ENCODE peak calls at places on chromosomes 12 and 14, in nine cellular contexts. M, J, Q, W, B, L, V, U and I are unnamed samples.

GRCh38 chr12:82383930-82384513 is 25.7 kb downstream of the METTL25 start:
- DNase-seq in W (no peak), B (peak; percentile 42), M (no peak), V (no peak), U (peak; percentile 29), Q (no peak), J (no peak), L (no peak), I (no peak)

GRCh38 chr12:95218164-95218851 is 701 bp downstream of the VEZT start:
- DNase-seq in J (no peak), U (no peak), M (no peak), B (peak; percentile 80), W (no peak), L (no peak), V (no peak), Q (no peak), I (no peak)

GRCh38 chr12:116456307-116456641 is 102.9 kb upstream of the MAP1LC3B2 start:
- DNase-seq in J (no peak), V (no peak), M (no peak), Q (no peak), L (no peak), U (no peak), B (peak; percentile 40), W (no peak), I (no peak)

GRCh38 chr12:109277255-109277898 is 31.7 kb downstream of the FOXN4 start:
- DNase-seq in Q (no peak), L (no peak), W (no peak), V (no peak), M (no peak), U (no peak), J (no peak), B (no peak), I (no peak)

GRCh38 chr12:117507547-117507946 is 146.1 kb upstream of the NOS1 start:
- DNase-seq in M (no peak), J (no peak), V (no peak), W (no peak), B (no peak), Q (no peak), U (no peak), L (peak; percentile 39), I (no peak)

GRCh38 chr14:99436247-99437180 is 44.1 kb downstream of the SETD3 start:
- DNase-seq in W (no peak), M (no peak), L (no peak), B (peak; percentile 28), U (no peak), V (no peak), Q (no peak), J (peak; percentile 50), I (no peak)

GRCh38 chr14:67820428-67820881 is 876 bp downstream of the RAD51B start:
- DNase-seq in V (no peak), L (no peak), Q (no peak), U (no peak), M (no peak), W (peak; percentile 29), J (peak; percentile 52), B (no peak), I (no peak)

GRCh38 chr12:131919051-131919347 is 10.1 kb upstream of the PUS1 start:
- DNase-seq in J (no peak), L (no peak), U (no peak), M (peak; percentile 60), W (no peak), Q (no peak), V (no peak), B (no peak), I (no peak)

GRCh38 chr12:1800646-1801284 is 19.6 kb upstream of the LRTM2 start:
- DNase-seq in W (peak; percentile 73), Q (peak; percentile 71), V (no peak), J (peak; percentile 18), B (no peak), M (peak; percentile 78), L (peak; percentile 52), U (peak; percentile 81), I (no peak)

GRCh38 chr14:58697927-58698641 is 60.3 kb downstream of the DACT1 start:
- DNase-seq in B (no peak), L (no peak), M (no peak), W (no peak), J (no peak), V (no peak), U (no peak), Q (no peak), I (no peak)

GRCh38 chr14:103613517-103613916 is 15.5 kb upstream of the KLC1 start:
- DNase-seq in U (no peak), V (no peak), W (no peak), B (no peak), J (no peak), M (no peak), Q (no peak), L (no peak), I (no peak)

GRCh38 chr14:101561145-101561896 is at the start of gene DIO3:
- DNase-seq in B (no peak), W (peak; percentile 92), U (peak; percentile 93), M (peak; percentile 70), V (peak; percentile 56), J (no peak), L (no peak), Q (peak; percentile 65), I (peak; percentile 66)

GRCh38 chr12:90211017-90211416 is 502.4 kb upstream of the ATP2B1 start:
- DNase-seq in M (no peak), V (no peak), J (no peak), W (no peak), Q (no peak), B (peak; percentile 57), L (no peak), U (no peak), I (no peak)

GRCh38 chr12:30457621-30458289 is 237.9 kb downstream of the IPO8 start:
- DNase-seq in W (no peak), V (no peak), J (no peak), Q (no peak), M (no peak), L (no peak), U (peak; percentile 39), B (peak; percentile 72), I (no peak)

GRCh38 chr12:128823916-128824839 is at the start of gene SLC15A4:
- DNase-seq in U (peak; percentile 97), B (peak; percentile 93), L (peak; percentile 97), W (peak; percentile 98), M (peak; percentile 99), V (peak; percentile 97), Q (peak; percentile 78), J (peak; percentile 98), I (peak; percentile 95)
- TF ChIP-seq CTCF in U (peak; percentile 22), B (peak; percentile 35), L (no peak), W (peak; percentile 40), M (no peak), V (no peak), Q (no peak), J (no peak), I (no peak)

GRCh38 chr12:124566181-124567034 is 1.0 kb downstream of the NCOR2 start:
- DNase-seq in J (peak; percentile 94), L (peak; percentile 88), W (peak; percentile 91), U (peak; percentile 94), B (peak; percentile 76), M (peak; percentile 96), V (peak; percentile 92), Q (peak; percentile 74), I (peak; percentile 72)
- TF ChIP-seq CTCF in J (peak; percentile 31), L (no peak), W (peak; percentile 25), U (no peak), B (no peak), M (no peak), V (no peak), Q (peak; percentile 24), I (no peak)

GRCh38 chr14:105144666-105145380 is 23.8 kb downstream of the JAG2 start:
- DNase-seq in V (peak; percentile 12), W (peak; percentile 26), B (no peak), L (no peak), J (no peak), M (peak; percentile 70), Q (no peak), U (no peak), I (no peak)
- TF ChIP-seq CTCF in V (no peak), W (peak; percentile 45), B (no peak), L (no peak), J (no peak), M (no peak), Q (no peak), U (no peak), I (no peak)

GRCh38 chr14:37172024-37172869 is at the start of gene SLC25A21:
- DNase-seq in V (peak; percentile 51), M (peak; percentile 87), B (peak; percentile 89), L (peak; percentile 77), U (peak; percentile 86), Q (peak; percentile 72), J (peak; percentile 68), W (peak; percentile 80), I (peak; percentile 72)
- TF ChIP-seq CTCF in V (no peak), M (no peak), B (peak; percentile 15), L (no peak), U (no peak), Q (no peak), J (no peak), W (no peak), I (no peak)

GRCh38 chr14:82855912-82856381 is 1322.3 kb upstream of the SEL1L start:
- DNase-seq in J (no peak), L (no peak), V (no peak), Q (no peak), B (peak; percentile 68), U (peak; percentile 58), M (no peak), W (no peak), I (no peak)

GRCh38 chr14:82854851-82855250 is 1321.2 kb upstream of the SEL1L start:
- DNase-seq in U (peak; percentile 36), V (no peak), M (no peak), Q (no peak), L (no peak), W (no peak), B (no peak), J (no peak), I (no peak)

DNA sequence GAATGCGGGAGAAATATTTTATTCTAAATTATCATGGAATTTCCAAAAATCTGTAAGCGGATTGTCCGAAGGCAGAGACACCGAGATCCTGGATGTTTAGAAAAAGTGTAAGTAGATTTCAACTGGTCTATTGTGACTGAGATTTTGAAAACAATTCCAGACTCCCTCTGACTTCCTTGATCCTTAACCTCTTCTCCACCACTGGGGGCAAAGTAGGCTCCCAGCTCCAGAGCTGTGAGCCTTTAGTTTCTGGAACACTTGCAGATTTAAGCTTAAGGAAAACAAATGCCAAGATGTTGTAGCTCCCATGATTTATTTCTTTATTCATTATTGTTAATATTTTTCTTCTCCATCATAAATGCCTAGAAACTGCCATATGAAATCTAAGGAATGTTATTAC is 1320.5 kb upstream of the SEL1L start:
- DNase-seq in W (no peak), U (peak; percentile 10), L (no peak), Q (no peak), J (no peak), B (no peak), M (no peak), V (no peak), I (no peak)
- TF ChIP-seq CTCF in W (peak; percentile 55), U (no peak), L (no peak), Q (no peak), J (no peak), B (no peak), M (no peak), V (no peak), I (no peak)